ENCODE peak calls at places on chromosome 4, in seven cellular contexts. One of them, this sample, is unnamed.

GRCh38 chr4:772118-772517 is 53.8 kb downstream of the CPLX1 start:
- DNase-seq in fibroblast of the aortic adventitia: peak; percentile 22
- DNase-seq in endothelial cell: no peak
- DNase-seq in right cardiac atrium: peak; percentile 51
- DNase-seq in activated naive CD8-positive, alpha-beta T cell treated with anti-CD3 and anti-CD28 coated beads, Interleukin-2, amount 50 U/mL, for 24 hours: no peak
- DNase-seq in nephron progenitor cell: no peak
- DNase-seq in Peyer's patch: no peak
- DNase-seq in this sample: no peak

GRCh38 chr4:136637071-136637777 is 895.1 kb downstream of the PCDH18 start:
- DNase-seq in right cardiac atrium: no peak
- DNase-seq in Peyer's patch: no peak
- DNase-seq in activated naive CD8-positive, alpha-beta T cell treated with anti-CD3 and anti-CD28 coated beads, Interleukin-2, amount 50 U/mL, for 24 hours: no peak
- DNase-seq in endothelial cell: peak; percentile 39
- DNase-seq in fibroblast of the aortic adventitia: peak; percentile 6
- DNase-seq in nephron progenitor cell: peak; percentile 50
- DNase-seq in this sample: peak; percentile 69

GRCh38 chr4:82432596-82432995 is 2.2 kb downstream of the ENOPH1 start:
- DNase-seq in activated naive CD8-positive, alpha-beta T cell treated with anti-CD3 and anti-CD28 coated beads, Interleukin-2, amount 50 U/mL, for 24 hours: no peak
- DNase-seq in nephron progenitor cell: no peak
- DNase-seq in Peyer's patch: no peak
- DNase-seq in fibroblast of the aortic adventitia: no peak
- DNase-seq in endothelial cell: no peak
- DNase-seq in right cardiac atrium: no peak
- DNase-seq in this sample: no peak

GRCh38 chr4:185238750-185239149 is 29.4 kb downstream of the SNX25 start:
- DNase-seq in activated naive CD8-positive, alpha-beta T cell treated with anti-CD3 and anti-CD28 coated beads, Interleukin-2, amount 50 U/mL, for 24 hours: no peak
- DNase-seq in nephron progenitor cell: no peak
- DNase-seq in Peyer's patch: no peak
- DNase-seq in fibroblast of the aortic adventitia: no peak
- DNase-seq in endothelial cell: no peak
- DNase-seq in right cardiac atrium: no peak
- DNase-seq in this sample: no peak

GRCh38 chr4:152408514-152409327 is 127.2 kb downstream of the FBXW7 start:
- DNase-seq in right cardiac atrium: no peak
- DNase-seq in nephron progenitor cell: peak; percentile 5
- DNase-seq in activated naive CD8-positive, alpha-beta T cell treated with anti-CD3 and anti-CD28 coated beads, Interleukin-2, amount 50 U/mL, for 24 hours: no peak
- DNase-seq in fibroblast of the aortic adventitia: peak; percentile 44
- DNase-seq in endothelial cell: peak; percentile 22
- DNase-seq in Peyer's patch: no peak
- DNase-seq in this sample: no peak

GRCh38 chr4:5890063-5890727 is 2.7 kb downstream of the CRMP1 start:
- DNase-seq in activated naive CD8-positive, alpha-beta T cell treated with anti-CD3 and anti-CD28 coated beads, Interleukin-2, amount 50 U/mL, for 24 hours: no peak
- DNase-seq in Peyer's patch: no peak
- DNase-seq in right cardiac atrium: no peak
- DNase-seq in fibroblast of the aortic adventitia: no peak
- DNase-seq in endothelial cell: peak; percentile 71
- DNase-seq in nephron progenitor cell: peak; percentile 83
- DNase-seq in this sample: peak; percentile 95

GRCh38 chr4:13461511-13461910 is 22.6 kb downstream of the RAB28 start:
- DNase-seq in nephron progenitor cell: no peak
- DNase-seq in endothelial cell: no peak
- DNase-seq in Peyer's patch: no peak
- DNase-seq in right cardiac atrium: no peak
- DNase-seq in activated naive CD8-positive, alpha-beta T cell treated with anti-CD3 and anti-CD28 coated beads, Interleukin-2, amount 50 U/mL, for 24 hours: no peak
- DNase-seq in fibroblast of the aortic adventitia: no peak
- DNase-seq in this sample: no peak

GRCh38 chr4:113657834-113658233 is 103.7 kb downstream of the CAMK2D start:
- DNase-seq in nephron progenitor cell: no peak
- DNase-seq in activated naive CD8-positive, alpha-beta T cell treated with anti-CD3 and anti-CD28 coated beads, Interleukin-2, amount 50 U/mL, for 24 hours: no peak
- DNase-seq in Peyer's patch: no peak
- DNase-seq in right cardiac atrium: no peak
- DNase-seq in endothelial cell: no peak
- DNase-seq in fibroblast of the aortic adventitia: peak; percentile 32
- DNase-seq in this sample: no peak

GRCh38 chr4:22670953-22671352 is 21.8 kb upstream of the GBA3 start:
- DNase-seq in activated naive CD8-positive, alpha-beta T cell treated with anti-CD3 and anti-CD28 coated beads, Interleukin-2, amount 50 U/mL, for 24 hours: no peak
- DNase-seq in nephron progenitor cell: no peak
- DNase-seq in Peyer's patch: no peak
- DNase-seq in fibroblast of the aortic adventitia: peak; percentile 13
- DNase-seq in right cardiac atrium: no peak
- DNase-seq in endothelial cell: no peak
- DNase-seq in this sample: no peak

GRCh38 chr4:3880595-3881120 is 114.5 kb downstream of the ADRA2C start:
- DNase-seq in Peyer's patch: peak; percentile 59
- DNase-seq in fibroblast of the aortic adventitia: peak; percentile 37
- DNase-seq in nephron progenitor cell: peak; percentile 91
- DNase-seq in activated naive CD8-positive, alpha-beta T cell treated with anti-CD3 and anti-CD28 coated beads, Interleukin-2, amount 50 U/mL, for 24 hours: peak; percentile 78
- DNase-seq in right cardiac atrium: peak; percentile 83
- DNase-seq in endothelial cell: peak; percentile 90
- DNase-seq in this sample: peak; percentile 93

GRCh38 chr4:149825336-149825735 is 9.7 kb upstream of the IQCM start:
- DNase-seq in nephron progenitor cell: no peak
- DNase-seq in right cardiac atrium: no peak
- DNase-seq in Peyer's patch: no peak
- DNase-seq in fibroblast of the aortic adventitia: no peak
- DNase-seq in endothelial cell: no peak
- DNase-seq in activated naive CD8-positive, alpha-beta T cell treated with anti-CD3 and anti-CD28 coated beads, Interleukin-2, amount 50 U/mL, for 24 hours: no peak
- DNase-seq in this sample: no peak